ENCODE peak calls at places on chromosome 22, in six cellular contexts. V is T-cell; K is GM13977; S is stimulated activated CD8-positive, alpha-beta memory T cell treated with anti-CD3 and anti-CD28 coated beads, Interleukin-2, amount 100 ng/mL, for 48 hours; X is HAP-1; N is B cell. I is an unnamed sample.

GRCh38 chr22:17606472-17606871 is 22.1 kb downstream of the ATP6V1E1 start:
- DNase-seq in K (no peak), N (no peak), X (no peak), V (no peak), S (no peak), I (no peak)

GRCh38 chr22:43077121-43077877 is 11.9 kb downstream of the TTLL1 start:
- DNase-seq in N (no peak), S (no peak), X (no peak), V (no peak), K (no peak), I (no peak)

GRCh38 chr22:49325531-49326395 is 501.9 kb downstream of the BRD1 start:
- DNase-seq in K (peak; percentile 2), V (no peak), N (no peak), S (no peak), X (no peak), I (no peak)

GRCh38 chr22:40728731-40729189 is 49.5 kb downstream of the MCHR1 start:
- DNase-seq in X (no peak), V (peak; percentile 63), K (no peak), N (no peak), S (peak; percentile 40), I (no peak)

GRCh38 chr22:19885841-19886592 is 31.3 kb upstream of the GNB1L start:
- DNase-seq in X (no peak), K (no peak), N (no peak), V (no peak), S (no peak), I (no peak)

GRCh38 chr22:46175631-46176030 is 25.3 kb downstream of the PPARA start:
- DNase-seq in X (no peak), V (no peak), K (no peak), N (no peak), S (no peak), I (no peak)

GRCh38 chr22:39718206-39718605 is 147.7 kb downstream of the CACNA1I start:
- DNase-seq in N (no peak), V (no peak), S (no peak), X (no peak), K (no peak), I (no peak)

GRCh38 chr22:28139993-28140392 is 220.9 kb upstream of the PITPNB start:
- DNase-seq in N (no peak), V (no peak), X (no peak), K (no peak), S (no peak), I (no peak)

GRCh38 chr22:40345801-40346177 is 511 bp upstream of the ADSL start:
- DNase-seq in K (peak; percentile 46), X (peak; percentile 76), V (peak; percentile 56), S (no peak), N (peak; percentile 49), I (peak; percentile 58)

GRCh38 chr22:40043086-40043485 is 48.3 kb downstream of the FAM83F start:
- DNase-seq in K (no peak), N (no peak), S (no peak), X (no peak), V (no peak), I (no peak)

GRCh38 chr22:30865656-30866055 is 102.9 kb downstream of the MORC2 start:
- DNase-seq in V (no peak), K (no peak), N (no peak), S (no peak), X (peak; percentile 4), I (no peak)

GRCh38 chr22:50016988-50017700 is 4.6 kb upstream of the IL17REL start:
- DNase-seq in N (peak; percentile 45), X (no peak), V (no peak), S (peak; percentile 77), K (peak; percentile 89), I (no peak)

GRCh38 chr22:27378343-27378800 is 423.2 kb downstream of the MN1 start:
- DNase-seq in N (no peak), X (no peak), K (no peak), S (no peak), V (no peak), I (no peak)

GRCh38 chr22:35617137-35617755 is at the start of gene MB:
- DNase-seq in N (no peak), V (no peak), K (no peak), X (no peak), S (no peak), I (no peak)

GRCh38 chr22:42961815-42962214 is 53.1 kb downstream of the PACSIN2 start:
- DNase-seq in K (no peak), V (no peak), X (no peak), N (no peak), S (no peak), I (no peak)

GRCh38 chr22:45421349-45422057 is 8.0 kb downstream of the RIBC2 start:
- DNase-seq in V (no peak), S (no peak), X (no peak), N (no peak), K (no peak), I (no peak)

GRCh38 chr22:24471570-24471969 is 23.6 kb upstream of the UPB1 start:
- DNase-seq in K (no peak), V (no peak), S (no peak), N (no peak), X (no peak), I (no peak)

GRCh38 chr22:46512683-46513082 is 24.7 kb downstream of the CELSR1 start:
- DNase-seq in X (no peak), N (no peak), V (no peak), K (no peak), S (no peak), I (no peak)

GRCh38 chr22:46023558-46023981 is 46.6 kb upstream of the WNT7B start:
- DNase-seq in S (no peak), X (no peak), V (no peak), K (no peak), N (no peak), I (no peak)

GRCh38 chr22:29308791-29309262 is 2.4 kb downstream of the GAS2L1 start:
- DNase-seq in S (no peak), K (peak; percentile 43), X (no peak), N (no peak), V (no peak), I (peak; percentile 6)

GRCh38 chr22:27129266-27129665 is 471.9 kb downstream of the MIAT start:
- DNase-seq in N (no peak), X (no peak), V (no peak), S (no peak), K (no peak), I (no peak)

GRCh38 chr22:23695748-23696325 is 5.0 kb downstream of the RGL4 start:
- DNase-seq in K (no peak), V (no peak), X (no peak), N (no peak), S (no peak), I (no peak)

GRCh38 chr22:48606684-48607307 is 1220.9 kb downstream of the BRD1 start:
- DNase-seq in V (no peak), K (no peak), X (no peak), N (no peak), S (no peak), I (no peak)

GRCh38 chr22:30781271-30781875 is 86.7 kb downstream of the OSBP2 start:
- DNase-seq in N (no peak), K (no peak), X (no peak), V (no peak), S (no peak), I (no peak)

GRCh38 chr22:28716686-28717085 is 24.9 kb downstream of the CHEK2 start:
- DNase-seq in K (no peak), X (no peak), N (no peak), S (no peak), V (no peak), I (no peak)

GRCh38 chr22:30224161-30224857 is 22.2 kb downstream of the LIF start:
- DNase-seq in S (no peak), K (no peak), V (no peak), X (no peak), N (no peak), I (no peak)

GRCh38 chr22:21026783-21027692 is 5.3 kb downstream of the SLC7A4 start:
- DNase-seq in V (no peak), S (no peak), N (no peak), K (no peak), X (no peak), I (no peak)

GRCh38 chr22:39300198-39300830 is 19.1 kb downstream of the RPL3 start:
- DNase-seq in V (no peak), X (peak; percentile 41), N (peak; percentile 41), K (no peak), S (no peak), I (no peak)

GRCh38 chr22:39427751-39428596 is 28.4 kb downstream of the TAB1 start:
- DNase-seq in N (no peak), X (no peak), S (no peak), K (no peak), V (no peak), I (no peak)

GRCh38 chr22:49929553-49929979 is 11.1 kb downstream of the CRELD2 start:
- DNase-seq in V (peak; percentile 79), N (peak; percentile 89), S (peak; percentile 65), K (peak; percentile 90), X (peak; percentile 82), I (peak; percentile 87)

GRCh38 chr22:35928273-35928798 is 100.3 kb downstream of the RBFOX2 start:
- DNase-seq in V (no peak), N (no peak), K (no peak), X (no peak), S (no peak), I (no peak)

GRCh38 chr22:49550766-49551362 is 276.8 kb downstream of the BRD1 start:
- DNase-seq in S (no peak), K (no peak), X (peak; percentile 23), V (no peak), N (no peak), I (no peak)

GRCh38 chr22:23245045-23245798 is 64.9 kb downstream of the BCR start:
- DNase-seq in S (no peak), N (no peak), K (no peak), V (no peak), X (no peak), I (no peak)

GRCh38 chr22:44425356-44425755 is 72.7 kb downstream of the RTL6 start:
- DNase-seq in S (no peak), V (no peak), N (no peak), X (no peak), K (no peak), I (no peak)

GRCh38 chr22:42719656-42720262 is 911 bp downstream of the A4GALT start:
- DNase-seq in N (peak; percentile 39), X (peak; percentile 41), S (no peak), V (no peak), K (no peak), I (peak; percentile 62)

GRCh38 chr22:38831166-38831945 is 12.5 kb downstream of the NPTXR start:
- DNase-seq in V (no peak), K (no peak), S (no peak), X (no peak), N (no peak), I (no peak)

GRCh38 chr22:28943501-28943879 is 60.1 kb downstream of the ZNRF3 start:
- DNase-seq in K (no peak), N (no peak), V (no peak), X (no peak), S (no peak), I (no peak)

GRCh38 chr22:49163960-49164690 is 663.5 kb downstream of the BRD1 start:
- DNase-seq in N (no peak), V (no peak), S (no peak), X (no peak), K (no peak), I (no peak)

GRCh38 chr22:39994566-39995345 is at the start of gene FAM83F:
- DNase-seq in K (peak; percentile 81), S (no peak), V (peak; percentile 35), X (no peak), N (no peak), I (peak; percentile 78)

I was measured in germinal center.